ENCODE peak calls at places on chromosome 15, in four cellular contexts. L is Ammon's horn; Q is activated naive CD4-positive, alpha-beta T cell treated with Interleukin-2 at 50 U/mL for 16 hours; H is esophagus squamous epithelium. C is an unnamed sample.

GRCh38 chr15:78239811-78240210 is 5.4 kb upstream of the ACSBG1 start:
- DNase-seq in Q (no peak), H (no peak), L (no peak), C (no peak)

GRCh38 chr15:69127226-69127625 is 33.2 kb upstream of the GLCE start:
- DNase-seq in H (no peak), L (no peak), Q (no peak), C (no peak)

GRCh38 chr15:49877117-49877860 is 241.7 kb downstream of the ATP8B4 start:
- DNase-seq in L (no peak), H (no peak), Q (no peak), C (no peak)

GRCh38 chr15:93219859-93220258 is 130.8 kb upstream of the RGMA start:
- DNase-seq in H (no peak), L (no peak), Q (no peak), C (no peak)

GRCh38 chr15:76533995-76534394 is 197.4 kb downstream of the ISL2 start:
- DNase-seq in H (no peak), L (no peak), Q (no peak), C (no peak)

GRCh38 chr15:92000709-92001108 is 147.2 kb downstream of the SLCO3A1 start:
- DNase-seq in L (peak; percentile 39), H (no peak), Q (no peak), C (no peak)

GRCh38 chr15:101201411-101202174 is 50.3 kb downstream of the CHSY1 start:
- DNase-seq in H (peak; percentile 22), Q (no peak), L (peak; percentile 75), C (peak; percentile 50)

GRCh38 chr15:88467935-88468528 is 524 bp downstream of the MRPS11 start:
- DNase-seq in Q (no peak), L (no peak), H (no peak), C (no peak)

GRCh38 chr15:40306908-40307307 is 827 bp downstream of the PLCB2 start:
- DNase-seq in Q (peak; percentile 18), H (no peak), L (no peak), C (no peak)

GRCh38 chr15:91559066-91559465 is 294.4 kb upstream of the SLCO3A1 start:
- DNase-seq in L (peak; percentile 84), H (no peak), Q (no peak), C (peak; percentile 94)

GRCh38 chr15:29451201-29451781 is 181.7 kb upstream of the NSMCE3 start:
- DNase-seq in H (no peak), L (no peak), Q (no peak), C (no peak)

GRCh38 chr15:51580385-51580784 is 42.2 kb downstream of the DMXL2 start:
- DNase-seq in Q (no peak), L (no peak), H (no peak), C (no peak)